ENCODE peak calls at places on chromosomes 5 and 9, in six cellular contexts. D, A, H, X, M and J are unnamed samples.

GRCh38 chr9:63859475-63860215 is 1425.4 kb downstream of the FOXD4L5 start:
- DNase-seq in D (peak; percentile 79), A (peak; percentile 49), H (peak; percentile 45), X (no peak), M (no peak), J (peak; percentile 11)

GRCh38 chr5:37787742-37788141 is 52.1 kb downstream of the GDNF start:
- DNase-seq in D (no peak), A (peak; percentile 17), H (no peak), X (no peak), M (no peak), J (no peak)

GRCh38 chr5:127997131-127997775 is 86.3 kb upstream of the SLC12A2 start:
- DNase-seq in D (no peak), A (no peak), H (no peak), X (no peak), M (no peak), J (no peak)

GRCh38 chr5:33011803-33012202 is 300.7 kb downstream of the NPR3 start:
- DNase-seq in D (no peak), A (no peak), H (no peak), X (no peak), M (no peak), J (no peak)

GRCh38 chr5:5751987-5752386 is 329.5 kb downstream of the ICE1 start:
- DNase-seq in D (no peak), A (no peak), H (no peak), X (no peak), M (peak; percentile 28), J (no peak)

GRCh38 chr5:157582731-157583580 is 7.4 kb upstream of the ADAM19 start:
- DNase-seq in D (no peak), A (no peak), H (no peak), X (no peak), M (no peak), J (no peak)

GRCh38 chr5:172958268-172959046 is 767 bp upstream of the RPL26L1 start:
- DNase-seq in D (peak; percentile 80), A (peak; percentile 47), H (peak; percentile 29), X (peak; percentile 84), M (no peak), J (no peak)

GRCh38 chr5:102670224-102670836 is 84.8 kb upstream of the PAM start:
- DNase-seq in D (peak; percentile 76), A (peak; percentile 22), H (peak; percentile 47), X (peak; percentile 75), M (no peak), J (no peak)

GRCh38 chr9:87122947-87123685 is 175.8 kb upstream of the GAS1 start:
- DNase-seq in D (no peak), A (no peak), H (no peak), X (no peak), M (no peak), J (no peak)

GRCh38 chr5:172488221-172488620 is 33.9 kb upstream of the SH3PXD2B start:
- DNase-seq in D (no peak), A (no peak), H (no peak), X (no peak), M (no peak), J (no peak)

GRCh38 chr9:122261469-122261881 is 3.2 kb downstream of the RBM18 start:
- DNase-seq in D (peak; percentile 73), A (peak; percentile 89), H (no peak), X (no peak), M (no peak), J (no peak)

GRCh38 chr5:73822989-73823339 is 197.0 kb downstream of the ARHGEF28 start:
- DNase-seq in D (no peak), A (peak; percentile 85), H (no peak), X (no peak), M (no peak), J (no peak)

GRCh38 chr5:81044868-81045267 is 84.7 kb downstream of the RASGRF2 start:
- DNase-seq in D (no peak), A (peak; percentile 32), H (no peak), X (no peak), M (no peak), J (no peak)

GRCh38 chr5:141811287-141812155 is 66.7 kb downstream of the PCDH1 start:
- DNase-seq in D (peak; percentile 51), A (peak; percentile 9), H (no peak), X (peak; percentile 89), M (no peak), J (no peak)

GRCh38 chr9:105415344-105415980 is 32.4 kb upstream of the FSD1L start:
- DNase-seq in D (peak; percentile 73), A (peak; percentile 62), H (peak; percentile 50), X (peak; percentile 83), M (no peak), J (peak; percentile 77)

GRCh38 chr5:443239-444151 is 519 bp downstream of the EXOC3 start:
- DNase-seq in D (peak; percentile 32), A (no peak), H (no peak), X (no peak), M (no peak), J (no peak)

GRCh38 chr9:935348-935965 is 41.0 kb upstream of the DMRT3 start:
- DNase-seq in D (no peak), A (no peak), H (no peak), X (no peak), M (no peak), J (no peak)

GRCh38 chr9:14215614-14216013 is 98.3 kb downstream of the NFIB start:
- DNase-seq in D (no peak), A (no peak), H (no peak), X (no peak), M (no peak), J (no peak)

GRCh38 chr5:170430871-170431437 is 41.8 kb upstream of the KCNMB1 start:
- DNase-seq in D (no peak), A (no peak), H (no peak), X (no peak), M (no peak), J (no peak)

GRCh38 chr9:108783318-108784127 is 72.3 kb downstream of the ACTL7B start:
- DNase-seq in D (no peak), A (no peak), H (no peak), X (no peak), M (no peak), J (no peak)

GRCh38 chr5:151708126-151708525 is 21.4 kb upstream of the SPARC start:
- DNase-seq in D (no peak), A (peak; percentile 25), H (peak; percentile 41), X (no peak), M (no peak), J (no peak)

GRCh38 chr9:4423207-4423610 is 67.1 kb upstream of the SLC1A1 start:
- DNase-seq in D (no peak), A (no peak), H (no peak), X (peak; percentile 51), M (no peak), J (no peak)

GRCh38 chr5:116237917-116238502 is 153.2 kb downstream of the COMMD10 start:
- DNase-seq in D (peak; percentile 4), A (no peak), H (peak; percentile 4), X (no peak), M (no peak), J (no peak)

GRCh38 chr9:135372501-135373008 is 107.0 kb upstream of the PPP1R26 start:
- DNase-seq in D (no peak), A (no peak), H (no peak), X (no peak), M (no peak), J (no peak)

GRCh38 chr9:135371535-135371934 is 108.0 kb upstream of the PPP1R26 start:
- DNase-seq in D (no peak), A (no peak), H (no peak), X (no peak), M (no peak), J (no peak)

GRCh38 chr9:135372036-135372435 is 107.5 kb upstream of the PPP1R26 start:
- DNase-seq in D (no peak), A (no peak), H (no peak), X (no peak), M (no peak), J (no peak)

GRCh38 chr9:135370411-135371375 is 108.9 kb upstream of the PPP1R26 start:
- DNase-seq in D (no peak), A (no peak), H (no peak), X (no peak), M (no peak), J (no peak)

DNA sequence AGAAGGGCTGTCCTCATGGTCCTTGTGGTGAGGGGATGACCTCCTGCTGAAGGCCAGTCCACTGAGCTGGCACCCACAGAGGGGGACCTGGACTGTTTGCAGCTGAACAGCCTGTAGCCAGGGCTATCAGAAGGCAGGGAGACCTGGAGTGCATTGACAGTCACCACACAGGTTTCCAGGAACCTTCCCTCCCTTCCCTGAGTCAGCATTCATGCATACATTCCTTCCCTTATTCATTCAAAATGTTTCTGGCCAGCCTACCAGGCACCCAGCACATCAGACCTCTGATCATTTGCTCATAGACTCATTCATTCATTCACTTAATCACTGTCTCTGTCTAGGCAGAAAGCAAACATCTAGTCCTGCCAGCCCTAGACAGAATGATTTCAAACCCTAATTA is 110.2 kb upstream of the PPP1R26 start:
- DNase-seq in D (no peak), A (no peak), H (no peak), X (no peak), M (no peak), J (no peak)
- TF ChIP-seq ZNF274 in D (no peak), A (no peak), H (no peak), X (no peak), M (no peak), J (no peak)

DNA sequence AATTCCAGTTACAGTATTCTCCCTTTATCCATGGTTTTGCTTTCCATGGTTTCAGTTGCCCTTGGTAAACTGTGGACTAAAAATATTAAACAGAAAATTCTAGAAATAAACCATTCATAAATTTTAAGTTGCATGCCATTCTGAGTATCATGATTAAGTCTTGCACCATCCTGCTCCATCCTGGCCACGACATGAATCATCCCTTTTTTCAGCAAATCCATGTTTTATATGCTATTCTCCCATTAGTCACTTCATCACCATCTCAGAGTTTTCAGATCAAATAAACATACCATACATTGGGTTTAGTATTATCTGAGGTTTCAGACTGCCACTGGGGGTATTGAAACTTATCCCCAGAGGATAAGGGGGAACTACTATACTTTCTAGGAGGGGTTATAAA is 234.4 kb upstream of the ATP10B start:
- DNase-seq in D (no peak), A (no peak), H (no peak), X (no peak), M (no peak), J (no peak)
- TF ChIP-seq ZNF274 in D (no peak), A (no peak), H (no peak), X (no peak), M (no peak), J (no peak)

GRCh38 chr5:149803641-149804468 is 73.7 kb downstream of the PPARGC1B start:
- DNase-seq in D (peak; percentile 35), A (no peak), H (no peak), X (no peak), M (no peak), J (no peak)
- TF ChIP-seq ZNF274 in D (no peak), A (no peak), H (no peak), X (no peak), M (no peak), J (no peak)

DNA sequence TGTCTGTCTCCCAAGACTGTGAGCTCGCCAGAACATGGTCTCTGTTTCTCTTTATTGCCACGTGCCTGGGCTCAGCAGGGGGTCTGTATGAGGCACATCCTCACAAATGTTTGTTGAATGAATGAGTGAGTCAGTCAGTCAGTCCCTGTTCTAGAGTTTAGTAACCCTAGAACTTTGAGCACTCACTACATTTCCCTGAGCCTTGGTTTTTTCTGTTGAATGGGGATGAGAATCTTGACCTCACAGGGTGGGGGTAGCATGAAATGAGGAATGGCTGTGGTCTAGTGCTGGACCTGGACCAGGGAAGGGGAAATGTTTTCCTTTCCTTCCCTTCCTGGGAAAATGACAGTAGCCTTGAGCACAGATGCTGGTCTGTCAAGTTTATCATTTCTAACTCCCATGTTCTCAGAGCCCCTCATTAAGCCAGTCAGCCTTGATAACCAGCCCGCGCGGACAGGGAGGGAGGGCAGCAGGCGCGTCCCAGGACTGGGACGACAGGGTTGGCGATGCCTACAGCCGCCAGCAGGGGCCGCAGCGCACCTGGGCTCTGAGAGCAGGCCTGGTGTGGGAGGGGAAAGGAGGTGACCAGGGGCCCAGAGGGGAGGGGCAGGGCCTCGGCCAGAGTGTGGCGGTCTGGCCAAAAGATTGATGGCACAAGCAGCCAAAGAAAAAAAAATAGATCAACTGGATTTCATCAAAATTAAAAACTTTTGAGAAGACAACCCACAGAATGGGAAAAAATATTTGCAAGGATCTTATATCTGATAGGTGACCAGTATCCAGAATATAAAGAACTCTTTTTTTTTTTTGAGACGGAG is 24.1 kb upstream of the WNK2 start:
- DNase-seq in D (peak; percentile 90), A (peak; percentile 76), H (peak; percentile 67), X (peak; percentile 98), M (no peak), J (peak; percentile 81)
- TF ChIP-seq ZNF274 in D (no peak), A (no peak), H (no peak), X (no peak), M (no peak), J (no peak)